ENCODE peak calls at places on chromosomes 2 and 18, in ten cellular contexts. G is C1 segment of cervical spinal cord; Y is NCI-H1105; I is activated CD4-positive, alpha-beta memory T cell treated with anti-CD3 and anti-CD28 coated beads for 36 hours; K is ovary; R is EL; B is heart right ventricle; L is lung microvascular endothelial cell; M is astrocyte of the spinal cord; T is substantia nigra. X is an unnamed sample.

GRCh38 chr2:188787661-188788044 is 186.5 kb upstream of the COL3A1 start:
- DNase-seq in I (no peak), B (no peak), M (peak; percentile 64), R (peak; percentile 21), L (no peak), G (no peak), T (no peak), Y (no peak), K (no peak), X (no peak)

GRCh38 chr2:119678021-119678656 is 862 bp upstream of the TMEM177 start:
- DNase-seq in K (no peak), R (no peak), G (no peak), M (no peak), L (no peak), B (no peak), T (no peak), I (peak; percentile 29), Y (peak; percentile 56), X (no peak)

GRCh38 chr18:63303562-63303961 is 16.0 kb downstream of the BCL2 start:
- DNase-seq in M (no peak), T (no peak), G (no peak), I (no peak), Y (no peak), B (no peak), K (no peak), L (no peak), R (no peak), X (no peak)

GRCh38 chr2:178574789-178575188 is 94.5 kb downstream of the PLEKHA3 start:
- DNase-seq in B (no peak), L (no peak), K (no peak), G (no peak), T (no peak), R (no peak), Y (no peak), M (no peak), I (no peak), X (no peak)

GRCh38 chr2:105553538-105554196 is 154.8 kb upstream of the FHL2 start:
- DNase-seq in T (no peak), G (no peak), R (peak; percentile 70), M (peak; percentile 35), L (peak; percentile 26), I (no peak), Y (no peak), K (no peak), B (no peak), X (peak; percentile 39)

GRCh38 chr18:12397793-12398192 is 9.9 kb upstream of the PRELID3A start:
- DNase-seq in L (no peak), B (no peak), G (no peak), R (no peak), Y (no peak), K (no peak), I (no peak), T (no peak), M (no peak), X (no peak)

GRCh38 chr2:102147935-102148334 is 5.4 kb downstream of the IL1R1 start:
- DNase-seq in R (no peak), I (peak; percentile 82), L (no peak), T (no peak), G (no peak), M (peak; percentile 58), Y (no peak), K (no peak), B (no peak), X (peak; percentile 34)

GRCh38 chr2:66925128-66925527 is 472.0 kb upstream of the ETAA1 start:
- DNase-seq in M (peak; percentile 32), G (no peak), B (no peak), T (no peak), L (no peak), R (peak; percentile 73), Y (no peak), I (no peak), K (no peak), X (peak; percentile 39)

GRCh38 chr18:48075707-48076093 is 145.2 kb upstream of the SMAD2 start:
- DNase-seq in B (no peak), K (no peak), G (no peak), Y (no peak), L (no peak), R (no peak), M (no peak), I (no peak), T (no peak), X (no peak)

GRCh38 chr18:38174173-38174572 is 608.6 kb upstream of the CELF4 start:
- DNase-seq in G (no peak), T (no peak), Y (no peak), M (no peak), L (no peak), R (no peak), K (no peak), I (no peak), B (no peak), X (no peak)

GRCh38 chr2:25674003-25674362 is 606 bp upstream of the DTNB start:
- DNase-seq in G (no peak), L (no peak), K (no peak), R (no peak), Y (no peak), B (no peak), T (no peak), I (no peak), M (peak; percentile 38), X (no peak)

GRCh38 chr2:71570511-71570910 is 117.2 kb downstream of the DYSF start:
- DNase-seq in M (no peak), K (no peak), I (no peak), T (no peak), G (no peak), B (no peak), R (no peak), L (no peak), Y (no peak), X (no peak)

GRCh38 chr2:66428986-66429612 is 5.8 kb upstream of the MEIS1 start:
- DNase-seq in L (peak; percentile 74), I (no peak), Y (peak; percentile 46), M (peak; percentile 73), R (peak; percentile 61), K (no peak), B (no peak), T (no peak), G (no peak), X (peak; percentile 79)

GRCh38 chr2:232537079-232537478 is 2.4 kb upstream of the CHRNG start:
- DNase-seq in M (no peak), K (no peak), T (no peak), I (peak; percentile 34), R (no peak), Y (no peak), G (no peak), L (no peak), B (no peak), X (no peak)

GRCh38 chr2:20042531-20042930 is 8.9 kb downstream of the LAPTM4A start:
- DNase-seq in T (no peak), G (no peak), K (no peak), Y (no peak), M (no peak), I (no peak), R (no peak), B (no peak), L (no peak), X (no peak)

GRCh38 chr2:145919507-145919906 is 1399.6 kb upstream of the ZEB2 start:
- DNase-seq in T (no peak), B (no peak), Y (no peak), L (peak; percentile 16), G (no peak), M (peak; percentile 8), R (no peak), K (no peak), I (no peak), X (peak; percentile 8)

GRCh38 chr2:189129971-189130370 is 49.6 kb downstream of the COL5A2 start:
- DNase-seq in Y (no peak), L (no peak), G (no peak), B (no peak), R (peak; percentile 91), T (no peak), K (no peak), I (no peak), M (peak; percentile 93), X (peak; percentile 91)

GRCh38 chr2:45851576-45852304 is 200.3 kb downstream of the PRKCE start:
- DNase-seq in T (no peak), B (no peak), Y (no peak), L (peak; percentile 25), M (peak; percentile 82), I (no peak), R (peak; percentile 87), G (no peak), K (no peak), X (peak; percentile 74)

GRCh38 chr18:32257073-32257780 is 67.4 kb downstream of the MEP1B start:
- DNase-seq in R (no peak), M (no peak), K (no peak), B (no peak), I (no peak), Y (no peak), L (no peak), T (no peak), G (no peak), X (no peak)

GRCh38 chr2:108345941-108346340 is 31.8 kb upstream of the SULT1C4 start:
- DNase-seq in T (no peak), K (no peak), M (no peak), I (no peak), R (no peak), Y (no peak), B (no peak), G (no peak), L (no peak), X (no peak)

GRCh38 chr18:64405161-64405560 is 256.3 kb upstream of the LINC00305 start:
- DNase-seq in T (no peak), M (peak; percentile 65), K (no peak), I (no peak), Y (no peak), G (no peak), R (no peak), B (no peak), L (peak; percentile 77), X (peak; percentile 16)

X was measured in IMR-90.